ENCODE peak calls at places on chromosomes 12 and 14, in six cellular contexts. One of them, this sample, is unnamed.

GRCh38 chr14:32400480-32400879 is 71.4 kb downstream of the AKAP6 start:
- DNase-seq in sigmoid colon: no peak
- DNase-seq in transverse colon: no peak
- DNase-seq in HepG2: no peak
- DNase-seq in GM12878: no peak
- DNase-seq in K562: no peak
- DNase-seq in this sample: no peak

GRCh38 chr12:54051081-54051912 is 2.3 kb upstream of the HOXC4 start:
- DNase-seq in sigmoid colon: no peak
- DNase-seq in transverse colon: no peak
- DNase-seq in HepG2: no peak
- DNase-seq in GM12878: no peak
- DNase-seq in K562: no peak
- DNase-seq in this sample: no peak

GRCh38 chr12:56080556-56081138 is 682 bp downstream of the ERBB3 start:
- DNase-seq in sigmoid colon: no peak
- DNase-seq in transverse colon: peak
- DNase-seq in HepG2: peak
- DNase-seq in GM12878: no peak
- DNase-seq in K562: peak
- DNase-seq in this sample: peak

GRCh38 chr12:20798561-20798960 is 11.9 kb upstream of the SLCO1B3 start:
- DNase-seq in sigmoid colon: no peak
- DNase-seq in transverse colon: no peak
- DNase-seq in HepG2: peak
- DNase-seq in GM12878: no peak
- DNase-seq in K562: no peak
- DNase-seq in this sample: no peak

GRCh38 chr12:127594351-127594970 is 672.5 kb upstream of the TMEM132C start:
- DNase-seq in sigmoid colon: no peak
- DNase-seq in transverse colon: no peak
- DNase-seq in HepG2: no peak
- DNase-seq in GM12878: no peak
- DNase-seq in K562: no peak
- DNase-seq in this sample: no peak

GRCh38 chr12:88142610-88142991 is 494 bp downstream of the TMTC3 start:
- DNase-seq in sigmoid colon: peak
- DNase-seq in transverse colon: peak
- DNase-seq in HepG2: peak
- DNase-seq in GM12878: no peak
- DNase-seq in K562: peak
- DNase-seq in this sample: peak

GRCh38 chr14:50335389-50335788 is 23.3 kb downstream of the DMAC2L start:
- DNase-seq in sigmoid colon: peak
- DNase-seq in transverse colon: peak
- DNase-seq in HepG2: peak
- DNase-seq in GM12878: no peak
- DNase-seq in K562: no peak
- DNase-seq in this sample: no peak

GRCh38 chr14:68939893-68940613 is 39.0 kb downstream of the ACTN1 start:
- DNase-seq in sigmoid colon: peak
- DNase-seq in transverse colon: peak
- DNase-seq in HepG2: peak
- DNase-seq in GM12878: no peak
- DNase-seq in K562: no peak
- DNase-seq in this sample: peak

GRCh38 chr12:59149995-59150642 is 229.8 kb upstream of the LRIG3 start:
- DNase-seq in sigmoid colon: no peak
- DNase-seq in transverse colon: no peak
- DNase-seq in HepG2: peak
- DNase-seq in GM12878: peak
- DNase-seq in K562: peak
- DNase-seq in this sample: no peak

GRCh38 chr12:58557156-58557555 is 363.1 kb downstream of the LRIG3 start:
- DNase-seq in sigmoid colon: no peak
- DNase-seq in transverse colon: no peak
- DNase-seq in HepG2: no peak
- DNase-seq in GM12878: no peak
- DNase-seq in K562: no peak
- DNase-seq in this sample: no peak

GRCh38 chr12:39990122-39991101 is 115.5 kb downstream of the SLC2A13 start:
- DNase-seq in sigmoid colon: peak
- DNase-seq in transverse colon: peak
- DNase-seq in HepG2: peak
- DNase-seq in GM12878: peak
- DNase-seq in K562: peak
- DNase-seq in this sample: peak

GRCh38 chr14:52692248-52692962 is 3.0 kb downstream of the ERO1A start:
- DNase-seq in sigmoid colon: no peak
- DNase-seq in transverse colon: no peak
- DNase-seq in HepG2: no peak
- DNase-seq in GM12878: no peak
- DNase-seq in K562: no peak
- DNase-seq in this sample: no peak

GRCh38 chr12:72236071-72236705 is 36.0 kb upstream of the TRHDE start:
- DNase-seq in sigmoid colon: no peak
- DNase-seq in transverse colon: no peak
- DNase-seq in HepG2: no peak
- DNase-seq in GM12878: no peak
- DNase-seq in K562: no peak
- DNase-seq in this sample: no peak

GRCh38 chr12:54195736-54196347 is 7.1 kb upstream of the SMUG1 start:
- DNase-seq in sigmoid colon: no peak
- DNase-seq in transverse colon: no peak
- DNase-seq in HepG2: no peak
- DNase-seq in GM12878: no peak
- DNase-seq in K562: peak
- DNase-seq in this sample: no peak

GRCh38 chr12:9615420-9616135 is 7.9 kb upstream of the KLRB1 start:
- DNase-seq in sigmoid colon: no peak
- DNase-seq in transverse colon: no peak
- DNase-seq in HepG2: no peak
- DNase-seq in GM12878: no peak
- DNase-seq in K562: no peak
- DNase-seq in this sample: no peak

GRCh38 chr12:108112815-108113556 is 16.1 kb upstream of the WSCD2 start:
- DNase-seq in sigmoid colon: no peak
- DNase-seq in transverse colon: no peak
- DNase-seq in HepG2: no peak
- DNase-seq in GM12878: no peak
- DNase-seq in K562: no peak
- DNase-seq in this sample: no peak
- TF ChIP-seq POLR2AphosphoS5 in sigmoid colon: no peak
- TF ChIP-seq POLR2AphosphoS5 in transverse colon: no peak
- TF ChIP-seq POLR2AphosphoS5 in HepG2: no peak
- TF ChIP-seq POLR2AphosphoS5 in GM12878: no peak
- TF ChIP-seq POLR2AphosphoS5 in K562: no peak
- TF ChIP-seq POLR2AphosphoS5 in this sample: no peak

GRCh38 chr14:55927059-55927458 is 191.2 kb upstream of the PELI2 start:
- DNase-seq in sigmoid colon: no peak
- DNase-seq in transverse colon: peak
- DNase-seq in HepG2: no peak
- DNase-seq in GM12878: no peak
- DNase-seq in K562: no peak
- DNase-seq in this sample: no peak
- TF ChIP-seq EP300 in sigmoid colon: no peak
- TF ChIP-seq EP300 in transverse colon: no peak
- TF ChIP-seq EP300 in HepG2: no peak
- TF ChIP-seq EP300 in GM12878: no peak
- TF ChIP-seq EP300 in K562: no peak
- TF ChIP-seq EP300 in this sample: no peak

GRCh38 chr12:75289678-75290200 is 40.4 kb downstream of the CAPS2 start:
- DNase-seq in sigmoid colon: no peak
- DNase-seq in transverse colon: no peak
- DNase-seq in HepG2: no peak
- DNase-seq in GM12878: no peak
- DNase-seq in K562: no peak
- DNase-seq in this sample: no peak
- TF ChIP-seq CTCF in sigmoid colon: no peak
- TF ChIP-seq CTCF in transverse colon: no peak
- TF ChIP-seq CTCF in HepG2: no peak
- TF ChIP-seq CTCF in GM12878: no peak
- TF ChIP-seq CTCF in K562: no peak
- TF ChIP-seq CTCF in this sample: no peak

GRCh38 chr12:46792925-46793324 is 32.9 kb downstream of the SLC38A4 start:
- DNase-seq in sigmoid colon: no peak
- DNase-seq in transverse colon: no peak
- DNase-seq in HepG2: no peak
- DNase-seq in GM12878: no peak
- DNase-seq in K562: no peak
- DNase-seq in this sample: no peak
- TF ChIP-seq POLR2AphosphoS5 in sigmoid colon: no peak
- TF ChIP-seq POLR2AphosphoS5 in transverse colon: no peak
- TF ChIP-seq POLR2AphosphoS5 in HepG2: no peak
- TF ChIP-seq POLR2AphosphoS5 in GM12878: no peak
- TF ChIP-seq POLR2AphosphoS5 in K562: no peak
- TF ChIP-seq POLR2AphosphoS5 in this sample: no peak

This sample was measured in stomach.